ENCODE peak calls at places on chromosomes 3 and 15, in eight cellular contexts. B is Karpas-422, F is NCI-H748 treated with DMSO at 0.1 percent for 48 hours, R is Daoy, V is hippocampal formation, N is astrocyte, A is cardiac fibroblast, L is body of pancreas. Y is an unnamed sample.

GRCh38 chr15:69080203-69080957 is 65.9 kb downstream of the NOX5 start:
- DNase-seq in A (no peak), B (no peak), R (no peak), F (no peak), L (no peak), N (peak), V (no peak), Y (no peak)

GRCh38 chr3:103446958-103447357 is 1012.1 kb downstream of the ZPLD1 start:
- DNase-seq in L (no peak), B (no peak), N (no peak), V (no peak), F (no peak), R (no peak), A (no peak), Y (no peak)

GRCh38 chr3:156693166-156693565 is 18.8 kb downstream of the TIPARP start:
- DNase-seq in A (peak), R (peak), V (no peak), N (peak), L (no peak), F (no peak), B (no peak), Y (no peak)

GRCh38 chr15:90021108-90021507 is 20.0 kb downstream of the ZNF710 start:
- DNase-seq in F (no peak), V (no peak), R (no peak), L (no peak), N (no peak), B (no peak), A (no peak), Y (no peak)

GRCh38 chr15:80568876-80569605 is 126.1 kb upstream of the ABHD17C start:
- DNase-seq in N (no peak), A (no peak), L (no peak), F (no peak), B (no peak), R (no peak), V (no peak), Y (no peak)

GRCh38 chr3:52896613-52897012 is 735 bp downstream of the STIMATE start:
- DNase-seq in N (no peak), F (peak), A (no peak), B (peak), L (no peak), R (peak), V (no peak), Y (no peak)

GRCh38 chr15:47794266-47794914 is 77.1 kb downstream of the SEMA6D start:
- DNase-seq in N (no peak), V (no peak), L (no peak), R (no peak), B (no peak), A (no peak), F (no peak), Y (peak)

GRCh38 chr15:101193063-101193712 is 58.7 kb downstream of the CHSY1 start:
- DNase-seq in V (no peak), A (peak), R (no peak), F (no peak), N (no peak), B (no peak), L (no peak), Y (peak)

GRCh38 chr15:47129033-47129432 is 588.3 kb upstream of the SEMA6D start:
- DNase-seq in L (no peak), N (no peak), B (no peak), V (no peak), A (no peak), F (no peak), R (no peak), Y (no peak)

GRCh38 chr3:36741285-36741684 is 23.1 kb downstream of the DCLK3 start:
- DNase-seq in R (no peak), V (no peak), B (no peak), L (no peak), F (no peak), N (no peak), A (no peak), Y (no peak)

GRCh38 chr15:60426870-60427528 is 29.2 kb upstream of the ANXA2 start:
- DNase-seq in L (no peak), N (peak), V (no peak), R (peak), A (peak), B (no peak), F (no peak), Y (no peak)

GRCh38 chr3:163561151-163561550 is 1517.1 kb downstream of the SI start:
- DNase-seq in L (no peak), N (no peak), V (no peak), A (no peak), R (peak), B (no peak), F (no peak), Y (no peak)

GRCh38 chr3:187952849-187953248 is 201.1 kb upstream of the LPP start:
- DNase-seq in V (no peak), L (no peak), N (no peak), B (no peak), A (no peak), R (no peak), F (no peak), Y (no peak)

GRCh38 chr3:192816274-192816853 is 89.0 kb upstream of the FGF12 start:
- DNase-seq in B (peak), L (peak), A (peak), F (peak), N (no peak), R (peak), V (no peak), Y (peak)

GRCh38 chr3:150183619-150184425 is 213.1 kb upstream of the PFN2 start:
- DNase-seq in V (peak), A (peak), L (peak), B (peak), F (peak), R (peak), N (peak), Y (peak)

GRCh38 chr3:24682141-24682547 is 187.5 kb upstream of the THRB start:
- DNase-seq in V (no peak), N (peak), F (no peak), B (no peak), A (peak), L (no peak), R (peak), Y (no peak)

GRCh38 chr15:85120351-85121113 is 138.9 kb downstream of the PDE8A start:
- DNase-seq in B (no peak), F (no peak), R (no peak), L (no peak), V (peak), N (no peak), A (no peak), Y (no peak)

GRCh38 chr15:32828507-32829186 is 110.8 kb downstream of the GREM1 start:
- DNase-seq in A (peak), N (peak), R (peak), B (no peak), V (no peak), F (no peak), L (no peak), Y (no peak)

GRCh38 chr3:98188553-98188952 is 22.1 kb downstream of the OR5H15 start:
- DNase-seq in L (no peak), A (peak), R (no peak), F (no peak), B (peak), N (no peak), V (no peak), Y (no peak)

GRCh38 chr3:43369404-43370345 is 83.3 kb downstream of the SNRK start:
- DNase-seq in B (no peak), F (no peak), N (no peak), A (no peak), L (no peak), R (no peak), V (no peak), Y (no peak)

Y was measured in prostate gland.